ENCODE peak calls at places on chromosomes 2 and 18, in eight cellular contexts. N, J, Y, T, U, Z, L and F are unnamed samples.
A peak's percentile ranks its signal among the peaks of the same experiment; 100 is the strongest.

GRCh38 chr2:176637134-176637496 is 367.9 kb downstream of the MTX2 start:
- DNase-seq in N (no peak), J (no peak), Y (peak; percentile 2), T (no peak), U (no peak), Z (no peak), L (no peak), F (no peak)

GRCh38 chr2:166031054-166031453 is 77.5 kb upstream of the TTC21B start:
- DNase-seq in N (peak; percentile 4), J (peak; percentile 29), Y (no peak), T (peak; percentile 76), U (no peak), Z (no peak), L (no peak), F (peak; percentile 2)

GRCh38 chr2:70516596-70516995 is 37.0 kb downstream of the TGFA start:
- DNase-seq in N (no peak), J (no peak), Y (peak; percentile 57), T (peak; percentile 61), U (no peak), Z (peak; percentile 76), L (no peak), F (no peak)

GRCh38 chr18:6382968-6383367 is 31.7 kb downstream of the L3MBTL4 start:
- DNase-seq in N (no peak), J (no peak), Y (no peak), T (no peak), U (peak; percentile 68), Z (no peak), L (no peak), F (no peak)

GRCh38 chr2:142642654-142643053 is 234.8 kb upstream of the KYNU start:
- DNase-seq in N (no peak), J (no peak), Y (no peak), T (peak; percentile 11), U (no peak), Z (no peak), L (peak; percentile 24), F (no peak)

GRCh38 chr18:32661486-32662299 is 111.1 kb downstream of the KLHL14 start:
- DNase-seq in N (no peak), J (peak; percentile 48), Y (no peak), T (peak; percentile 88), U (no peak), Z (no peak), L (peak; percentile 1), F (peak; percentile 90)

GRCh38 chr18:76351961-76352581 is 143.0 kb downstream of the ZNF516 start:
- DNase-seq in N (peak; percentile 92), J (peak; percentile 61), Y (no peak), T (no peak), U (no peak), Z (peak; percentile 90), L (peak; percentile 33), F (peak; percentile 69)

GRCh38 chr2:228628682-228629081 is 447.2 kb upstream of the SPHKAP start:
- DNase-seq in N (no peak), J (no peak), Y (no peak), T (no peak), U (no peak), Z (no peak), L (no peak), F (no peak)

GRCh38 chr2:189679224-189679623 is 4.8 kb downstream of the ANKAR start:
- DNase-seq in N (peak; percentile 18), J (no peak), Y (no peak), T (no peak), U (no peak), Z (no peak), L (no peak), F (no peak)

GRCh38 chr18:47931707-47932103 is 1.2 kb upstream of the SMAD2 start:
- DNase-seq in N (no peak), J (peak; percentile 28), Y (peak; percentile 54), T (peak; percentile 46), U (no peak), Z (no peak), L (no peak), F (no peak)

GRCh38 chr2:176445831-176446433 is 176.7 kb downstream of the MTX2 start:
- DNase-seq in N (peak; percentile 87), J (peak; percentile 78), Y (no peak), T (peak; percentile 34), U (no peak), Z (no peak), L (peak; percentile 51), F (peak; percentile 29)

GRCh38 chr2:118269408-118270051 is 181.3 kb downstream of the INSIG2 start:
- DNase-seq in N (no peak), J (no peak), Y (peak; percentile 26), T (peak; percentile 60), U (peak; percentile 47), Z (no peak), L (no peak), F (no peak)

GRCh38 chr2:20050104-20050711 is 1.2 kb downstream of the LAPTM4A start:
- DNase-seq in N (peak; percentile 88), J (peak; percentile 68), Y (peak; percentile 58), T (peak; percentile 90), U (no peak), Z (no peak), L (no peak), F (no peak)

GRCh38 chr2:60735496-60736250 is 20.4 kb upstream of the PAPOLG start:
- DNase-seq in N (no peak), J (no peak), Y (no peak), T (peak; percentile 63), U (no peak), Z (peak; percentile 82), L (no peak), F (no peak)

GRCh38 chr2:230225486-230225885 is at the start of gene SP140:
- DNase-seq in N (no peak), J (no peak), Y (peak; percentile 92), T (no peak), U (peak; percentile 72), Z (peak; percentile 88), L (no peak), F (no peak)

GRCh38 chr2:63975437-63976124 is 43.6 kb downstream of the VPS54 start:
- DNase-seq in N (no peak), J (no peak), Y (no peak), T (peak; percentile 79), U (no peak), Z (no peak), L (no peak), F (no peak)

GRCh38 chr18:55781481-55781957 is 193.5 kb upstream of the TCF4 start:
- DNase-seq in N (peak; percentile 77), J (peak; percentile 80), Y (peak; percentile 27), T (peak; percentile 82), U (no peak), Z (no peak), L (peak; percentile 75), F (no peak)

GRCh38 chr2:54353216-54353615 is 97.2 kb upstream of the TSPYL6 start:
- DNase-seq in N (no peak), J (no peak), Y (no peak), T (no peak), U (no peak), Z (no peak), L (no peak), F (no peak)

GRCh38 chr2:10440736-10441135 is 7.4 kb downstream of the ODC1 start:
- DNase-seq in N (no peak), J (no peak), Y (no peak), T (no peak), U (no peak), Z (no peak), L (no peak), F (no peak)

GRCh38 chr2:25349397-25349796 is 7.7 kb upstream of the DNMT3A start:
- DNase-seq in N (peak; percentile 82), J (peak; percentile 18), Y (no peak), T (peak; percentile 61), U (no peak), Z (no peak), L (peak; percentile 19), F (no peak)

GRCh38 chr2:162244559-162245031 is 1.4 kb upstream of the FAP start:
- DNase-seq in N (peak; percentile 93), J (peak; percentile 92), Y (no peak), T (peak; percentile 98), U (peak; percentile 52), Z (peak; percentile 87), L (peak; percentile 94), F (peak; percentile 83)

GRCh38 chr2:16005819-16006536 is 65.6 kb downstream of the MYCN start:
- DNase-seq in N (no peak), J (no peak), Y (no peak), T (peak; percentile 52), U (peak; percentile 66), Z (no peak), L (no peak), F (peak; percentile 42)

GRCh38 chr2:146986161-146986560 is 858.7 kb upstream of the ACVR2A start:
- DNase-seq in N (no peak), J (peak; percentile 22), Y (peak; percentile 41), T (peak; percentile 76), U (no peak), Z (no peak), L (no peak), F (peak; percentile 67)
- H3K4me3 ChIP-seq in N (no peak overlapping the region), J (no peak overlapping the region), Y (no peak overlapping the region), T (no peak overlapping the region), U (no peak overlapping the region), Z (no peak overlapping the region), L (no peak overlapping the region), F (no peak overlapping the region)

DNA sequence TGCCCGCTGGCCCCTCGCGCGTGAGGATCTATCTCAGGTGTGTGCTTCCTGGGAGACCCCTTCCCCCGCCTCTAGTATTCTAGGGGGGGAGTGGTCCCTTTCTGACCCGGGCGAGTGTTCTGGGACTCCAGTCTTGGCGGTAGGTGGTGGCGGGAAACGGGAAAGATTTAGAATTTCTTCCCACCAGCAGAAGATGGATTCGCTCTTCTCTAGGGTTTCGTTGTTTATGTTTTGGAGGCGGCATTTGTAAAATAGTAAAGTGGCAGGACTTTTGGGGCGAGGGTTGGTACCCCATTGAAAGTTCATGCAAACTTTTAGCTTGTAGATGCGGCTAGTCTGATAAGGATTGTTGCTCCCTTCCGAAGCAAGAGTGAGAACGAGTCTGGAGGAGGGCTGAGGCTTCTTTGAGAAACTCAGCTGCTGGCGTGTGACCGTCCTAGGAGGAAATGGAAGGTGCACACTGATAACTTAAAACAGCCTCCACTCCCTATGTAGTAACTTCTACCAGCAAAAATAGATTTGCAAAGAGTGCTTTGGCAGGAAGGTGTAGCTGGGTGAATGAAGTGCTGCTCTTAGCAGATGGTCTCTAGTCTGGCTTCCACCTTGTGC is 402 bp downstream of the GPD2 start:
- DNase-seq in N (peak; percentile 32), J (peak; percentile 48), Y (peak; percentile 71), T (peak; percentile 44), U (no peak), Z (no peak), L (no peak), F (no peak)
- H3K4me3 ChIP-seq in N (peak overlapping the region; percentile 72), J (peak overlapping the region; percentile 68), Y (peak overlapping the region; percentile 99), T (peak overlapping the region; percentile 67), U (peak overlapping the region; percentile 75), Z (peak overlapping the region; percentile 37), L (peak overlapping the region; percentile 73), F (peak overlapping the region; percentile 62)

DNA sequence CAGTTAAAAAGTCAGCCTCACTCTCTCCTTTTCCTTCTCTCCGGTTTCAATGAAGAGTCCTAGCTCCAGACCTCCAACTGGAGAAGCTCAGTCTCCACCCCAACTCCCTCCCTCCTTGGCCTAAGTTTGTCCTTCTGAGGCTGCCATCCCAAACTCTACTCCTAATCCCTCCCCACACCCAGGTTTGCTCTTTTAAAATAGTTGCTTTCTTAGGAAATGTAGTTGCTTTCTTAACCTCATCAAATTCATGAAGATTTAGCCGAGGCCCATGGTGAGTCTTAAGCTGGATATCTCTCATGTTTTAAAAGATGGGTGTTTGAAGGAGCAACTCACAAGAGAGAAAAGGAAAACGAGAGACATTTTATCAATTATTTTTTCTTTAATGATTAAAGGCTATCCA is 937 bp upstream of the LANCL1 start:
- DNase-seq in N (peak; percentile 64), J (peak; percentile 45), Y (no peak), T (peak; percentile 73), U (no peak), Z (no peak), L (peak; percentile 67), F (no peak)
- H3K4me3 ChIP-seq in N (peak overlapping the region; percentile 48), J (peak overlapping the region; percentile 74), Y (no peak overlapping the region), T (peak overlapping the region; percentile 83), U (peak overlapping the region; percentile 75), Z (no peak overlapping the region), L (peak overlapping the region; percentile 81), F (peak overlapping the region; percentile 2)

GRCh38 chr2:75772908-75773630 is 62.4 kb upstream of the GCFC2 start:
- DNase-seq in N (no peak), J (no peak), Y (no peak), T (no peak), U (no peak), Z (no peak), L (no peak), F (no peak)
- H3K4me3 ChIP-seq in N (no peak overlapping the region), J (no peak overlapping the region), Y (no peak overlapping the region), T (no peak overlapping the region), U (no peak overlapping the region), Z (no peak overlapping the region), L (no peak overlapping the region), F (no peak overlapping the region)